ENCODE peak calls at places on chromosomes 6 and 20, in five cellular contexts. O is cardiac fibroblast; K is RWPE2; X is CD4-positive, alpha-beta T cell; F is mammary epithelial cell. I is an unnamed sample.

GRCh38 chr20:40562031-40562430 is 127.0 kb downstream of the MAFB start:
- DNase-seq in F (peak), X (no peak), K (no peak), O (peak), I (no peak)

GRCh38 chr20:53247460-53248103 is 275.4 kb downstream of the TSHZ2 start:
- DNase-seq in K (no peak), X (no peak), O (no peak), F (no peak), I (no peak)

GRCh38 chr6:110255356-110255755 is 75.1 kb downstream of the CDC40 start:
- DNase-seq in K (no peak), X (no peak), F (peak), O (peak), I (peak)

GRCh38 chr6:154617175-154617574 is 106.7 kb upstream of the CNKSR3 start:
- DNase-seq in X (no peak), O (no peak), F (no peak), K (no peak), I (no peak)

GRCh38 chr6:134590449-134590848 is 272.5 kb upstream of the SGK1 start:
- DNase-seq in O (peak), F (peak), K (no peak), X (no peak), I (no peak)

GRCh38 chr20:24465168-24465567 is 4.3 kb upstream of the SYNDIG1 start:
- DNase-seq in F (no peak), X (no peak), O (no peak), K (no peak), I (no peak)

GRCh38 chr6:106300944-106301343 is 24.6 kb downstream of the ATG5 start:
- DNase-seq in O (peak), X (no peak), F (peak), K (no peak), I (no peak)

GRCh38 chr6:85747093-85747492 is 104.4 kb upstream of the SYNCRIP start:
- DNase-seq in X (no peak), K (no peak), O (peak), F (no peak), I (no peak)

GRCh38 chr20:33909331-33909921 is 84.3 kb upstream of the RALY start:
- DNase-seq in O (peak), K (no peak), X (no peak), F (peak), I (no peak)

GRCh38 chr20:47328841-47329448 is 27.6 kb downstream of the ZMYND8 start:
- DNase-seq in X (no peak), O (no peak), F (no peak), K (no peak), I (no peak)

GRCh38 chr6:154460306-154461071 is 50.0 kb downstream of the CNKSR3 start:
- DNase-seq in X (no peak), F (peak), K (no peak), O (peak), I (no peak)

GRCh38 chr6:116545661-116546060 is at the start of gene TRAPPC3L:
- DNase-seq in X (no peak), F (peak), K (no peak), O (no peak), I (no peak)

GRCh38 chr6:54074591-54075195 is 36.5 kb upstream of the MLIP start:
- DNase-seq in F (no peak), K (no peak), O (no peak), X (no peak), I (no peak)

GRCh38 chr20:36154696-36155628 is at the start of gene EPB41L1:
- DNase-seq in X (no peak), O (no peak), F (no peak), K (peak), I (peak)

GRCh38 chr6:140230282-140230681 is 855.8 kb upstream of the CITED2 start:
- DNase-seq in X (no peak), K (no peak), F (no peak), O (no peak), I (no peak)

GRCh38 chr20:47540443-47541354 is 39.0 kb downstream of the NCOA3 start:
- DNase-seq in O (peak), K (no peak), F (no peak), X (no peak), I (no peak)

GRCh38 chr20:38167851-38168760 is 3.0 kb upstream of the TGM2 start:
- DNase-seq in K (peak), O (peak), X (no peak), F (peak), I (no peak)

GRCh38 chr20:25295386-25296093 is 47.7 kb downstream of the PYGB start:
- DNase-seq in K (no peak), O (no peak), F (peak), X (no peak), I (no peak)

GRCh38 chr6:130674604-130675003 is 152.6 kb upstream of the SMLR1 start:
- DNase-seq in X (no peak), O (peak), K (no peak), F (no peak), I (no peak)

GRCh38 chr6:24838081-24838480 is 39.4 kb upstream of the ARMH2 start:
- DNase-seq in X (no peak), K (no peak), O (peak), F (no peak), I (no peak)

GRCh38 chr20:48525400-48525799 is 302.4 kb downstream of the PREX1 start:
- DNase-seq in O (no peak), X (no peak), K (no peak), F (no peak), I (no peak)

GRCh38 chr6:27575594-27576361 is 102.9 kb upstream of the ZNF184 start:
- DNase-seq in K (no peak), X (no peak), F (peak), O (peak), I (no peak)

GRCh38 chr6:145891126-145891525 is 73.0 kb downstream of the SHPRH start:
- DNase-seq in X (no peak), F (no peak), O (peak), K (no peak), I (no peak)

GRCh38 chr6:127146935-127147334 is 28.5 kb downstream of the RSPO3 start:
- DNase-seq in K (no peak), F (peak), X (no peak), O (peak), I (no peak)

GRCh38 chr6:151494235-151494950 is 576 bp downstream of the CCDC170 start:
- DNase-seq in X (no peak), O (peak), F (peak), K (peak), I (no peak)

GRCh38 chr6:105374010-105374420 is 28.9 kb downstream of the PREP start:
- DNase-seq in F (peak), K (peak), X (no peak), O (peak), I (no peak)

GRCh38 chr20:43681468-43681942 is 14.6 kb downstream of the MYBL2 start:
- DNase-seq in F (no peak), O (no peak), X (no peak), K (peak), I (no peak)

GRCh38 chr20:57157106-57157691 is 109.2 kb downstream of the BMP7 start:
- DNase-seq in F (no peak), X (no peak), K (peak), O (no peak), I (no peak)

GRCh38 chr20:10280016-10280908 is 61.6 kb downstream of the SNAP25 start:
- DNase-seq in F (no peak), X (no peak), O (no peak), K (no peak), I (no peak)

GRCh38 chr6:85865665-85866372 is 223.1 kb upstream of the SYNCRIP start:
- DNase-seq in K (no peak), F (peak), O (peak), X (no peak), I (no peak)

GRCh38 chr6:82248233-82248735 is 740 bp upstream of the IBTK start:
- DNase-seq in F (peak), K (no peak), O (peak), X (no peak), I (no peak)

GRCh38 chr20:62631336-62632317 is 10.7 kb upstream of the SLCO4A1 start:
- DNase-seq in K (no peak), F (no peak), O (no peak), X (no peak), I (no peak)

GRCh38 chr6:5235830-5236229 is 24.9 kb downstream of the LYRM4 start:
- DNase-seq in O (no peak), K (no peak), F (no peak), X (no peak), I (no peak)

GRCh38 chr20:45917790-45918141 is 5.8 kb upstream of the PLTP start:
- DNase-seq in X (no peak), K (no peak), O (peak), F (no peak), I (no peak)

GRCh38 chr6:154605207-154605877 is 94.9 kb upstream of the CNKSR3 start:
- DNase-seq in X (no peak), K (no peak), F (peak), O (no peak), I (no peak)

GRCh38 chr6:36914227-36914794 is 28.6 kb downstream of the C6orf89 start:
- DNase-seq in K (peak), O (peak), F (peak), X (peak), I (no peak)
- TF ChIP-seq CTCF in K (peak), O (peak), F (peak), X (no peak), I (peak)

DNA sequence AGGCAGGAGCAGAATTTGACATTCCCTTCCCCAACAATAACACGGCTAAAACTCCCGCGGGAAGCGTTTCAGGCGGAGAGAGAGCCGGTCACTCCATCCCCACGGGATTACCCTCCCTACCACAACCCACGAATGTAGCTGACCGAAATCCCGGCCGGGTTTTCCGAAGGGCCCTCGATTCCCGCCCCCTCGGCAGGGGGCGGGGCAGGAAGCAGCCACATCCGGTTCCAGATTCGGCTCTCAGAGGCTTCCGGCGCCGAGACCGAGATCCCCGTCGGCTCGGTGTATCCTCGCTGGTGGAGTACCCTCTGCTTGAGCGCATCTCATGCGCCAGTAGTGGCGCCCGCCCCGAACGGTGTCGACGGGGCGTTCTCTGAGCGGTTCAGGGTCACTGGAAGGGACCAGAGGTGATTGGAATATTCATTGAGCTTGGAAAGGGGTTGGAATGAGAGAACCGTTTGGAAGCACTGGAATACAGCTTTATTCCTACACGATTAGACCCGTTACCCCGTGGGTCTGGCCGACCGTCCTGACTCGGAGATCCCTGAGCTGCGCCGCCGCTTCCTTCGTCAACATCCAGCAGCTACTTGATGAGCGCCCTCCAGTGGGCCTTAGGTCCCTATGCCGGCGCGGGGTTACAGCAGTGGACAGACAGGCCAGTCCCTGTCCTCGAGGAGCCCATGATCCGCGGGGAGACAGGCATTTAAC is 649 bp upstream of the RGL2 start:
- DNase-seq in O (peak), X (peak), K (no peak), F (peak), I (peak)
- TF ChIP-seq CTCF in O (peak), X (peak), K (peak), F (peak), I (peak)

GRCh38 chr6:26025047-26025893 is 62.0 kb upstream of the HFE start:
- DNase-seq in K (no peak), F (peak), O (peak), X (no peak), I (no peak)

GRCh38 chr6:26026833-26027490 is 60.3 kb upstream of the HFE start:
- DNase-seq in O (peak), K (peak), X (peak), F (peak), I (peak)

GRCh38 chr6:26027491-26028211 is 59.6 kb upstream of the HFE start:
- DNase-seq in X (no peak), K (no peak), F (no peak), O (no peak), I (no peak)

GRCh38 chr6:26024651-26025046 is 62.0 kb downstream of the TRIM38 start:
- DNase-seq in F (no peak), O (no peak), X (no peak), K (no peak), I (no peak)

DNA sequence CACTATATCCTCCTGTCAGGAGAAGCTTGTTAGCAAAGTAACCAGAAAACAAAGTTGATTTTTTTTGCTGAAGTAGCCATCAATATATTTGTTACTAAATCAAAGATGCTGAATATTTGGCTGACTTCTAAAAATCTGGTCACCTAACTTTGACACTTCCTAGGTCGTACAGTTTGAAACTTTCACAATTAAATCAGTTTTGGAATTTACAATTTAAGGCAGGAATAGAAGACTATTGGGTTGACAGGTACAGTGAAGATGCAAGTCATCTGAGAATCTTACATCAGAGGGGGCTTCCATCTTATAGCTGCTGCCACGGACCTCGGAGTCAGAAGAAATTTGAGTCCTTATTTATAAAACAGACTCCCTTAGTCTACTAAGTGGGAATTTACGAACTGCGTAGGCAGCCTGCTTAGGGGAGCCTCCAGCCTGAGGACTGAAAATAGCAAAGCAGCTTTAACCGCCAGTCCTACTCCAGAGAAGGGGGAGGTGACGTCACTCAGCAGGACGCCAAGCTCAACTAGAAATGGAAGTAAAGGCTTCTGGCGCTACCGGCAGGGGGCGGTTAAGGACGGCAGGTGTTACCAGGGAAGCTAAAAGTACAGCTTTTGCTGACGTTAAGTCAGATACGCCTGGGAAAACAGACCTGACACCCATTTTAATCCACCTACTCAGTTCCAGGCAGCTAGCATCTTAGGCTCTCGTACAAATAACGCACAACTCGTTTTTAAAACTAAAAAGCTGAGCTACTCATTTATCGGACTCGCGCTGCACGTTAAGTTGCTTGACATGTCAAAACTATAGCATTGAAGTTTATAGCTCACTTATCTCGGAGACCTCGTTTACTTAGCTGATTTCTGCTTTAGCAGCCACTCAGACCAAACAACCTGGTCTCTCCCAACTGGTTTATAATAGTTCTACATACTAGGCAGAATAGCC is 61.1 kb upstream of the HFE start:
- DNase-seq in O (peak), X (peak), F (peak), K (peak), I (peak)
- TF ChIP-seq CTCF in O (peak), X (peak), F (peak), K (peak), I (peak)

DNA sequence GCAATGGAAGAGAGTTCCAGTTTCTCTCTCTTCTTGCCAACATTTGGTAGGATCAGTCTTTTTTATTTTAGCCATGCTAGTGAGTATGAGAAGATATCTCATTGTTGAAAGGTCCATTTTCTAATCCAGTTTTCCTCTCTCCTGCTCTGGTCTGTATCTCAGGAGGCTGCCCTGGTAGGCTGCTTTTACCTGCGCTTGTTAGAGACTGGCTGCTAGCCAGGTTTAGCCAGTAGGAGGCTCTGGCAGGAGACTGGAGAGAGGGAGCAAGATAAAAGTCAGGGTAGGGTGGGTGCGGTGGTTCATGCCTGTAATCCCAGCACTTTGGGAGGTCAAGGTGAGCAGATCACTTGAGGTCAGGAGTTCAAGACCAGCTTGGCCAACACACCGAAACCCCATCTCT is 68.6 kb upstream of the FOXP4 start:
- DNase-seq in X (no peak), K (no peak), O (no peak), F (no peak), I (no peak)
- TF ChIP-seq CTCF in X (no peak), K (no peak), O (no peak), F (no peak), I (no peak)

GRCh38 chr6:32969685-32970412 is 1.5 kb downstream of the BRD2 start:
- DNase-seq in F (peak), K (peak), X (peak), O (peak), I (peak)
- TF ChIP-seq CTCF in F (peak), K (no peak), X (peak), O (peak), I (peak)

GRCh38 chr6:3776881-3777507 is 25.5 kb upstream of the PXDC1 start:
- DNase-seq in K (no peak), X (no peak), F (no peak), O (no peak), I (no peak)
- TF ChIP-seq CTCF in K (no peak), X (no peak), F (peak), O (no peak), I (peak)

GRCh38 chr6:13539572-13539971 is 34.8 kb upstream of the SIRT5 start:
- DNase-seq in O (no peak), F (no peak), X (no peak), K (no peak), I (no peak)
- TF ChIP-seq CTCF in O (no peak), F (no peak), X (no peak), K (no peak), I (no peak)

GRCh38 chr6:149483302-149483701 is 1.5 kb downstream of the ZC3H12D start:
- DNase-seq in K (no peak), F (no peak), O (no peak), X (no peak), I (no peak)

GRCh38 chr6:149482542-149483261 is 2.1 kb downstream of the ZC3H12D start:
- DNase-seq in X (no peak), K (no peak), F (no peak), O (no peak), I (no peak)

GRCh38 chr6:149487316-149487715 is 2.5 kb upstream of the ZC3H12D start:
- DNase-seq in X (no peak), K (no peak), F (no peak), O (no peak), I (no peak)

GRCh38 chr6:149483849-149484635 is 772 bp downstream of the ZC3H12D start:
- DNase-seq in K (no peak), F (no peak), X (no peak), O (no peak), I (no peak)

DNA sequence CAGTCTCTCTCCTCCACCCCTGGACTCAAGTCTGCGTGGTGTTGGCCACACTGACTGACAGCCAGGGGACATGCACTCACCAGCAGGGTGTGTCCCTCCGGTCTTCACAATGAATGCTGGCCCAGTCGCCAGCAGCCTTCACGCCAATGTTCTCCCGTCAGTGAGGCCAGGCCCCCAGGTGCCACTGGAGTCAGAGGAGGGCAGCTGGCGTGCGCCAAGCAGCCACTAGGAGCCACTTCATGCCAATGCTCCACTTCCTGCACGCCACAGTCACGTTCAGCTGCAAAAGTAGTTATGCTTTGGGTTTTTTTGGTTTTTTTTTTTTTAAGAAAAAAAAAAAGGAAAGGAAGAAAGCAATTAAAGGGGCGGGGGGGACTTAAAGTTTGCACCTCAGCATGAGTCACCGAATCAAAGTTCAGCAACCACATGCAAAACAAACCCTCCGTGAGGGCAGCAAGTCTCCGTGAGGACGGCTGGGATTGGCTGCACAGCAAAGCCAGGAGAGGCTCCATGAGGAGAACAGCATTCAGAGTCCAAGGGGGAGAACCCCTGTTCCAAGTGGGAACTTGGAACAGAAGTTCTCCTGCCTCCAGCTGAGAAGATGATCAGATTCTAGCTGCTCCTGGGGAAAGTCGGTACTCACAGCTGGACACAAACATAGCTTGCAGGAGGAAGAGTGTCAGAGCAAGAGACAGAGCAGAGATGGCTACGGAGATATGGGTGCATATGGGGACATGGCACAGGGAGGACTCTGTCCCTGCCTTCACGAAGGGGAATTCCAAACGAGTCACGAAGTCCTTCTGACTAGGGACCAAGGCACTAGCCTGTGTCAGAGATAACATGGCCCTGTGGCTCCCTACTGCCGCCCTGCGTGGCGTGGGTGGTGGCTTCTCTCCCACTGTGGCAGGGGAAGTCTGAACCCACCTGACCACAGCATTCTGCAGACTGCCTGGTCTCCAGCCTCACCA is at the start of gene ZC3H12D:
- DNase-seq in X (peak), O (peak), K (no peak), F (no peak), I (no peak)
- TF ChIP-seq CTCF in X (peak), O (peak), K (no peak), F (no peak), I (no peak)